ENCODE peak calls at places on chromosome 22, in seven cellular contexts. One of them, this sample, is unnamed.
A peak's percentile ranks its signal among the peaks of the same experiment; 100 is the strongest.

GRCh38 chr22:30249049-30250038 is 2.8 kb upstream of the LIF start:
- DNase-seq in WTC11: no peak
- DNase-seq in left colon: no peak
- DNase-seq in HepG2: peak; percentile 40
- DNase-seq in mucosa of descending colon: no peak
- DNase-seq in neural crest cell: no peak
- DNase-seq in RCC 7860: no peak
- DNase-seq in this sample: peak; percentile 60

GRCh38 chr22:23837496-23837859 is 1.3 kb downstream of the DERL3 start:
- DNase-seq in HepG2: no peak
- DNase-seq in left colon: no peak
- DNase-seq in RCC 7860: no peak
- DNase-seq in WTC11: no peak
- DNase-seq in neural crest cell: no peak
- DNase-seq in mucosa of descending colon: peak; percentile 38
- DNase-seq in this sample: no peak

GRCh38 chr22:46763051-46763705 is 728 bp downstream of the TBC1D22A start:
- DNase-seq in RCC 7860: no peak
- DNase-seq in HepG2: no peak
- DNase-seq in WTC11: no peak
- DNase-seq in left colon: no peak
- DNase-seq in mucosa of descending colon: peak; percentile 67
- DNase-seq in neural crest cell: no peak
- DNase-seq in this sample: no peak

GRCh38 chr22:45962756-45963155 is 14.2 kb downstream of the WNT7B start:
- DNase-seq in mucosa of descending colon: no peak
- DNase-seq in WTC11: no peak
- DNase-seq in left colon: no peak
- DNase-seq in RCC 7860: no peak
- DNase-seq in HepG2: no peak
- DNase-seq in neural crest cell: no peak
- DNase-seq in this sample: no peak

GRCh38 chr22:42562684-42563083 is 8.9 kb downstream of the SERHL2 start:
- DNase-seq in HepG2: no peak
- DNase-seq in mucosa of descending colon: no peak
- DNase-seq in RCC 7860: no peak
- DNase-seq in neural crest cell: no peak
- DNase-seq in WTC11: no peak
- DNase-seq in left colon: no peak
- DNase-seq in this sample: no peak

GRCh38 chr22:31646186-31647019 is 15.6 kb downstream of the PISD start:
- DNase-seq in HepG2: peak; percentile 87
- DNase-seq in neural crest cell: no peak
- DNase-seq in RCC 7860: peak; percentile 99
- DNase-seq in left colon: no peak
- DNase-seq in WTC11: no peak
- DNase-seq in mucosa of descending colon: no peak
- DNase-seq in this sample: no peak

GRCh38 chr22:35219012-35219411 is 38.3 kb upstream of the HMGXB4 start:
- DNase-seq in RCC 7860: peak; percentile 72
- DNase-seq in neural crest cell: no peak
- DNase-seq in WTC11: no peak
- DNase-seq in left colon: no peak
- DNase-seq in HepG2: no peak
- DNase-seq in mucosa of descending colon: no peak
- DNase-seq in this sample: no peak

GRCh38 chr22:22870577-22871398 is 16.8 kb upstream of the IGLL5 start:
- DNase-seq in WTC11: no peak
- DNase-seq in HepG2: no peak
- DNase-seq in RCC 7860: no peak
- DNase-seq in mucosa of descending colon: no peak
- DNase-seq in neural crest cell: no peak
- DNase-seq in left colon: no peak
- DNase-seq in this sample: no peak

GRCh38 chr22:48711669-48712068 is 1116.0 kb downstream of the BRD1 start:
- DNase-seq in left colon: no peak
- DNase-seq in WTC11: no peak
- DNase-seq in neural crest cell: no peak
- DNase-seq in RCC 7860: no peak
- DNase-seq in mucosa of descending colon: no peak
- DNase-seq in HepG2: no peak
- DNase-seq in this sample: no peak

GRCh38 chr22:36368359-36368983 is 19.3 kb downstream of the MYH9 start:
- DNase-seq in neural crest cell: no peak
- DNase-seq in RCC 7860: peak; percentile 83
- DNase-seq in HepG2: peak; percentile 72
- DNase-seq in WTC11: peak; percentile 73
- DNase-seq in left colon: peak; percentile 64
- DNase-seq in mucosa of descending colon: no peak
- DNase-seq in this sample: no peak

GRCh38 chr22:25658641-25659040 is 83.3 kb upstream of the MYO18B start:
- DNase-seq in left colon: no peak
- DNase-seq in neural crest cell: no peak
- DNase-seq in WTC11: no peak
- DNase-seq in RCC 7860: no peak
- DNase-seq in HepG2: no peak
- DNase-seq in mucosa of descending colon: no peak
- DNase-seq in this sample: no peak

GRCh38 chr22:50739894-50740293 is 1.9 kb downstream of the ACR start:
- DNase-seq in neural crest cell: no peak
- DNase-seq in HepG2: no peak
- DNase-seq in WTC11: no peak
- DNase-seq in RCC 7860: no peak
- DNase-seq in mucosa of descending colon: no peak
- DNase-seq in left colon: no peak
- DNase-seq in this sample: no peak

GRCh38 chr22:27260087-27260730 is 541.3 kb downstream of the MN1 start:
- DNase-seq in neural crest cell: no peak
- DNase-seq in left colon: no peak
- DNase-seq in mucosa of descending colon: no peak
- DNase-seq in WTC11: peak; percentile 42
- DNase-seq in HepG2: no peak
- DNase-seq in RCC 7860: no peak
- DNase-seq in this sample: no peak

GRCh38 chr22:17785185-17786184 is 11.2 kb upstream of the BID start:
- DNase-seq in HepG2: peak; percentile 72
- DNase-seq in neural crest cell: no peak
- DNase-seq in mucosa of descending colon: peak; percentile 89
- DNase-seq in RCC 7860: no peak
- DNase-seq in WTC11: peak; percentile 95
- DNase-seq in left colon: peak; percentile 73
- DNase-seq in this sample: peak; percentile 96

GRCh38 chr22:23242473-23243001 is 62.2 kb downstream of the BCR start:
- DNase-seq in HepG2: no peak
- DNase-seq in mucosa of descending colon: no peak
- DNase-seq in left colon: no peak
- DNase-seq in RCC 7860: no peak
- DNase-seq in neural crest cell: peak; percentile 29
- DNase-seq in WTC11: peak; percentile 85
- DNase-seq in this sample: no peak

GRCh38 chr22:45548991-45549736 is 46.5 kb downstream of the FBLN1 start:
- DNase-seq in mucosa of descending colon: peak; percentile 50
- DNase-seq in neural crest cell: no peak
- DNase-seq in RCC 7860: peak; percentile 37
- DNase-seq in left colon: peak; percentile 63
- DNase-seq in WTC11: no peak
- DNase-seq in HepG2: no peak
- DNase-seq in this sample: no peak

GRCh38 chr22:19766506-19767426 is 6.2 kb downstream of the TBX1 start:
- DNase-seq in mucosa of descending colon: peak; percentile 68
- DNase-seq in HepG2: no peak
- DNase-seq in left colon: peak; percentile 42
- DNase-seq in neural crest cell: no peak
- DNase-seq in WTC11: peak; percentile 73
- DNase-seq in RCC 7860: no peak
- DNase-seq in this sample: no peak

GRCh38 chr22:17401728-17402127 is 32.5 kb downstream of the CECR2 start:
- DNase-seq in RCC 7860: no peak
- DNase-seq in WTC11: no peak
- DNase-seq in HepG2: no peak
- DNase-seq in left colon: no peak
- DNase-seq in neural crest cell: no peak
- DNase-seq in mucosa of descending colon: no peak
- DNase-seq in this sample: no peak

GRCh38 chr22:30223303-30223702 is 23.3 kb downstream of the LIF start:
- DNase-seq in neural crest cell: no peak
- DNase-seq in mucosa of descending colon: no peak
- DNase-seq in left colon: no peak
- DNase-seq in HepG2: no peak
- DNase-seq in RCC 7860: no peak
- DNase-seq in WTC11: no peak
- DNase-seq in this sample: no peak

GRCh38 chr22:22196018-22196533 is 48.5 kb upstream of the VPREB1 start:
- DNase-seq in neural crest cell: no peak
- DNase-seq in WTC11: no peak
- DNase-seq in left colon: no peak
- DNase-seq in RCC 7860: no peak
- DNase-seq in HepG2: no peak
- DNase-seq in mucosa of descending colon: no peak
- DNase-seq in this sample: no peak

GRCh38 chr22:43830931-43831560 is 18.9 kb upstream of the EFCAB6 start:
- DNase-seq in WTC11: no peak
- DNase-seq in RCC 7860: no peak
- DNase-seq in HepG2: no peak
- DNase-seq in neural crest cell: no peak
- DNase-seq in left colon: no peak
- DNase-seq in mucosa of descending colon: no peak
- DNase-seq in this sample: no peak

GRCh38 chr22:29813563-29813962 is 24.5 kb downstream of the ASCC2 start:
- DNase-seq in RCC 7860: peak; percentile 64
- DNase-seq in neural crest cell: no peak
- DNase-seq in WTC11: no peak
- DNase-seq in left colon: no peak
- DNase-seq in mucosa of descending colon: no peak
- DNase-seq in HepG2: no peak
- DNase-seq in this sample: peak; percentile 42

GRCh38 chr22:26658671-26659478 is 1.5 kb downstream of the MIAT start:
- DNase-seq in left colon: peak; percentile 73
- DNase-seq in WTC11: peak; percentile 86
- DNase-seq in neural crest cell: peak; percentile 25
- DNase-seq in HepG2: no peak
- DNase-seq in mucosa of descending colon: peak; percentile 53
- DNase-seq in RCC 7860: peak; percentile 78
- DNase-seq in this sample: no peak

GRCh38 chr22:42939941-42940653 is 74.9 kb downstream of the PACSIN2 start:
- DNase-seq in neural crest cell: no peak
- DNase-seq in left colon: peak; percentile 82
- DNase-seq in WTC11: no peak
- DNase-seq in RCC 7860: peak; percentile 81
- DNase-seq in HepG2: peak; percentile 88
- DNase-seq in mucosa of descending colon: peak; percentile 76
- DNase-seq in this sample: peak; percentile 73

GRCh38 chr22:37763652-37764051 is 44.1 kb upstream of the GCAT start:
- DNase-seq in mucosa of descending colon: no peak
- DNase-seq in HepG2: no peak
- DNase-seq in neural crest cell: no peak
- DNase-seq in WTC11: no peak
- DNase-seq in left colon: no peak
- DNase-seq in RCC 7860: no peak
- DNase-seq in this sample: no peak

GRCh38 chr22:45310331-45311032 is 748 bp downstream of the FAM118A start:
- DNase-seq in WTC11: no peak
- DNase-seq in RCC 7860: no peak
- DNase-seq in left colon: no peak
- DNase-seq in mucosa of descending colon: no peak
- DNase-seq in neural crest cell: no peak
- DNase-seq in HepG2: no peak
- DNase-seq in this sample: no peak

GRCh38 chr22:44003776-44004460 is 20.2 kb upstream of the PARVB start:
- DNase-seq in RCC 7860: no peak
- DNase-seq in left colon: no peak
- DNase-seq in neural crest cell: no peak
- DNase-seq in HepG2: no peak
- DNase-seq in mucosa of descending colon: no peak
- DNase-seq in WTC11: peak; percentile 66
- DNase-seq in this sample: no peak

GRCh38 chr22:45296628-45297297 is 12.0 kb downstream of the UPK3A start:
- DNase-seq in mucosa of descending colon: no peak
- DNase-seq in WTC11: no peak
- DNase-seq in left colon: no peak
- DNase-seq in HepG2: no peak
- DNase-seq in RCC 7860: no peak
- DNase-seq in neural crest cell: no peak
- DNase-seq in this sample: no peak

GRCh38 chr22:31206896-31207687 is 5.0 kb upstream of the LIMK2 start:
- DNase-seq in left colon: peak; percentile 74
- DNase-seq in RCC 7860: no peak
- DNase-seq in HepG2: no peak
- DNase-seq in mucosa of descending colon: peak; percentile 72
- DNase-seq in WTC11: no peak
- DNase-seq in neural crest cell: no peak
- DNase-seq in this sample: no peak

GRCh38 chr22:50123119-50123518 is 33.3 kb downstream of the MOV10L1 start:
- DNase-seq in mucosa of descending colon: no peak
- DNase-seq in WTC11: no peak
- DNase-seq in left colon: no peak
- DNase-seq in RCC 7860: no peak
- DNase-seq in neural crest cell: no peak
- DNase-seq in HepG2: no peak
- DNase-seq in this sample: no peak

GRCh38 chr22:48714231-48714630 is 1113.4 kb downstream of the BRD1 start:
- DNase-seq in RCC 7860: no peak
- DNase-seq in neural crest cell: no peak
- DNase-seq in left colon: no peak
- DNase-seq in mucosa of descending colon: no peak
- DNase-seq in WTC11: no peak
- DNase-seq in HepG2: no peak
- DNase-seq in this sample: no peak